ENCODE peak calls at places on chromosome 3, in six cellular contexts. O is vagina; Y is psoas muscle; C is astrocyte; N is cardiac muscle cell; V is CD8-positive, alpha-beta T cell. B is an unnamed sample.
A peak's percentile ranks its signal among the peaks of the same experiment; 100 is the strongest.

GRCh38 chr3:60053518-60054265 is 1003.9 kb upstream of the CFAP20DC start:
- DNase-seq in O (no peak), Y (no peak), C (peak; percentile 81), N (no peak), V (no peak), B (no peak)

GRCh38 chr3:174425422-174425821 is 433.7 kb upstream of the NAALADL2 start:
- DNase-seq in O (no peak), Y (no peak), C (no peak), N (no peak), V (no peak), B (no peak)

GRCh38 chr3:160473978-160474377 is 24.4 kb upstream of the TRIM59 start:
- DNase-seq in O (no peak), Y (no peak), C (peak; percentile 94), N (peak; percentile 89), V (no peak), B (no peak)

GRCh38 chr3:192444096-192444790 is 283.1 kb downstream of the FGF12 start:
- DNase-seq in O (no peak), Y (peak; percentile 66), C (peak; percentile 39), N (peak; percentile 75), V (no peak), B (peak; percentile 76)

GRCh38 chr3:134525293-134525692 is 39.4 kb downstream of the CEP63 start:
- DNase-seq in O (no peak), Y (no peak), C (no peak), N (no peak), V (no peak), B (no peak)

GRCh38 chr3:183815951-183816475 is 9.4 kb downstream of the MAP6D1 start:
- DNase-seq in O (no peak), Y (no peak), C (no peak), N (no peak), V (no peak), B (no peak)

GRCh38 chr3:52313774-52314188 is 2.3 kb upstream of the DNAH1 start:
- DNase-seq in O (no peak), Y (no peak), C (peak; percentile 24), N (peak; percentile 30), V (no peak), B (no peak)

GRCh38 chr3:122890077-122890484 is 95.2 kb downstream of the SLC49A4 start:
- DNase-seq in O (no peak), Y (peak; percentile 82), C (peak; percentile 58), N (peak; percentile 91), V (no peak), B (peak; percentile 64)

GRCh38 chr3:32045091-32045964 is 61.1 kb upstream of the GPD1L start:
- DNase-seq in O (no peak), Y (no peak), C (peak; percentile 76), N (peak; percentile 79), V (no peak), B (no peak)

GRCh38 chr3:98110191-98110908 is 20.2 kb upstream of the OR5H1 start:
- DNase-seq in O (no peak), Y (no peak), C (no peak), N (no peak), V (no peak), B (no peak)

GRCh38 chr3:27729748-27730611 is 7.9 kb upstream of the EOMES start:
- DNase-seq in O (no peak), Y (peak; percentile 63), C (no peak), N (peak; percentile 54), V (no peak), B (no peak)

GRCh38 chr3:140469491-140469890 is 208.4 kb upstream of the TRIM42 start:
- DNase-seq in O (no peak), Y (no peak), C (peak; percentile 33), N (no peak), V (no peak), B (no peak)

GRCh38 chr3:146020969-146021368 is 140.0 kb downstream of the PLOD2 start:
- DNase-seq in O (no peak), Y (no peak), C (no peak), N (no peak), V (no peak), B (no peak)

GRCh38 chr3:103847081-103848062 is 1412.6 kb downstream of the ZPLD1 start:
- DNase-seq in O (no peak), Y (no peak), C (no peak), N (no peak), V (no peak), B (no peak)

GRCh38 chr3:42590989-42591756 is 513 bp downstream of the SS18L2 start:
- DNase-seq in O (no peak), Y (peak; percentile 58), C (no peak), N (no peak), V (no peak), B (no peak)

GRCh38 chr3:53773586-53774368 is 72.4 kb downstream of the CHDH start:
- DNase-seq in O (no peak), Y (no peak), C (peak; percentile 73), N (peak; percentile 89), V (no peak), B (no peak)

GRCh38 chr3:25664066-25664809 is 469 bp downstream of the TOP2B start:
- DNase-seq in O (no peak), Y (peak; percentile 82), C (peak; percentile 47), N (peak; percentile 59), V (peak; percentile 30), B (peak; percentile 69)

GRCh38 chr3:4462641-4463040 is 4.4 kb downstream of the SUMF1 start:
- DNase-seq in O (no peak), Y (no peak), C (no peak), N (no peak), V (no peak), B (no peak)

GRCh38 chr3:4464579-4464978 is 2.5 kb downstream of the SUMF1 start:
- DNase-seq in O (no peak), Y (no peak), C (no peak), N (no peak), V (no peak), B (no peak)

GRCh38 chr3:4458961-4459360 is 8.1 kb downstream of the SUMF1 start:
- DNase-seq in O (no peak), Y (no peak), C (no peak), N (no peak), V (no peak), B (no peak)

GRCh38 chr3:4460334-4460733 is 6.7 kb downstream of the SUMF1 start:
- DNase-seq in O (no peak), Y (no peak), C (no peak), N (no peak), V (no peak), B (no peak)

GRCh38 chr3:4461459-4462090 is 5.5 kb downstream of the SUMF1 start:
- DNase-seq in O (no peak), Y (no peak), C (no peak), N (no peak), V (no peak), B (no peak)
- TF ChIP-seq CTCF in O (no peak), Y (no peak), C (no peak), N (no peak), V (no peak), B (no peak)

GRCh38 chr3:127390365-127391025 is 102.6 kb upstream of the PRR20G start:
- DNase-seq in O (no peak), Y (no peak), C (no peak), N (no peak), V (no peak), B (no peak)

GRCh38 chr3:127391436-127392145 is 103.7 kb upstream of the PRR20G start:
- DNase-seq in O (no peak), Y (no peak), C (no peak), N (no peak), V (no peak), B (no peak)

GRCh38 chr3:127389415-127389814 is 101.6 kb upstream of the PRR20G start:
- DNase-seq in O (no peak), Y (no peak), C (no peak), N (no peak), V (no peak), B (no peak)

GRCh38 chr3:127388412-127388811 is 100.6 kb upstream of the PRR20G start:
- DNase-seq in O (no peak), Y (no peak), C (no peak), N (no peak), V (no peak), B (no peak)

DNA sequence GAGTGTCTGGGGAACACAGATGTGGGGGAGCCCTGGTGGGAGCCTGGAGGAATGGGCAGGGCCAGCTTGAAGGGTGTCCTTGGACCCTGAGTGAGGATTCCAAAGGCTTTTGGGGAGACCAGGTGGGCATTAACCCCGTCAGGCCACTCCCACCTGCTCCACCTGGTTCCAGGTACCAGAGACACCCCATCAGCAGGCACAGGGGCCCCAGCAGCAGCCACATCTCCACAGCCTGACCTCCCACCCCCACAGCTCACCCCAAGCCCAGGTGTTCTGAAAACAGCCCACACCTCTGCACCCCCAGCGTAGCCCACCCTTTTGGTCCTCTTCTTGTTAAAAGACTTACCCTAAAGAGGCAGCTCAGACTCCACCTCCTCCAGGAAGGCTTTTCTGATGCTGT is 102.1 kb upstream of the PRR20G start:
- DNase-seq in O (no peak), Y (no peak), C (no peak), N (no peak), V (no peak), B (no peak)
- H3K27me3 ChIP-seq in O (no peaks in the 10 kb centered on the region), Y (peaks cover 17% of the 10 kb centered on the region), C (peaks cover 3% of the 10 kb centered on the region), N (no peaks in the 10 kb centered on the region), V (no peaks in the 10 kb centered on the region), B (no peaks in the 10 kb centered on the region)

GRCh38 chr3:185328324-185329004 is 34.5 kb upstream of the MAP3K13 start:
- DNase-seq in O (no peak), Y (no peak), C (no peak), N (no peak), V (no peak), B (no peak)

GRCh38 chr3:185332026-185332735 is 30.8 kb upstream of the MAP3K13 start:
- DNase-seq in O (no peak), Y (no peak), C (peak; percentile 46), N (peak; percentile 77), V (no peak), B (no peak)

GRCh38 chr3:185327052-185327451 is 35.9 kb upstream of the MAP3K13 start:
- DNase-seq in O (no peak), Y (no peak), C (no peak), N (no peak), V (no peak), B (no peak)

GRCh38 chr3:185330238-185330637 is 32.7 kb upstream of the MAP3K13 start:
- DNase-seq in O (no peak), Y (no peak), C (no peak), N (no peak), V (no peak), B (no peak)

DNA sequence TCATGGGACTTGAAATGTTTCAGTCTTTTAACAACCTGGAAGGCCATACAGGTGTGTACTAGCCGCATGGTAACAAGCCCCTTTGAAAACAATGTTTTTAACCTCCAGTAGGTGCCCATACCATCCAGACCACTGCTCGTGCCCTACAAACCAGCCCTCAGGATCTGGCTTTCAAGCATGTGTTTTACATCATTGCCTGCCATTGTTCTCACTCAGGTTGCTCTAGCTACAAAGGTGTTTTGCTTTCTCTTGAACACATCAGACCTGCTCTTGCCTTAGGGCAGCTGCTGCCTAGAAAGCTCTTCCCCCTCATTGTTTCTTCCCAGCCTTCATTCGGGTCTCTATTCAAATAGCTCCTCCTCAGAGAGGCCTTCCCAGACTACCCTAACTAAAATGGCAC is 32.3 kb upstream of the MAP3K13 start:
- DNase-seq in O (no peak), Y (no peak), C (no peak), N (no peak), V (no peak), B (no peak)
- H3K4me3 ChIP-seq in O (no peak overlapping the region), Y (no peak overlapping the region), C (no peak overlapping the region), N (no peak overlapping the region), V (no peak overlapping the region), B (no peak overlapping the region)

DNA sequence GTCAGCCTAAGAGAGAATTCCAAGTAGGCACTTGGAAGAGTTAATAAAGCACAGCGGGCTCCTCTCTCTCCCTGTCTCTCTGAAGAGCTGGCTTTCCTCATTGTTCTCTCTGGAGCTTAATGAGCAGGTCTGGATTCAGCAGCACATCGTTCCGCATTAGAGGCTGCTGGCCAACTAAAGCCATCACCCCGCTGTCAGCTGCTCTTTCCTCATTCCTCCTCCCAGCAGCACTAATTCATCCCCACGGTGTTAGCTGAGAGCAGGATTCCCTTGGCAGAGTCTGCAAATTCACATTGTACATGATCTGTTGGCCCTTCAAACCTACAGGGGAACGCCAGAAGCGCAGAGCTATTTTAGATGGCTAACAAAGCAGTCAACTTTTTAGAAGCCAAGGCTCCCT is 44.2 kb downstream of the SGO1 start:
- DNase-seq in O (no peak), Y (peak; percentile 70), C (peak; percentile 43), N (peak; percentile 68), V (no peak), B (peak; percentile 59)
- TF ChIP-seq CTCF in O (no peak), Y (no peak), C (no peak), N (no peak), V (no peak), B (no peak)

B was measured in dorsolateral prefrontal cortex.